ENCODE peak calls at places on chromosomes 2 and 18, in four cellular contexts. Y is IMR-90, F is fibroblast of lung, M is HCT116. E is an unnamed sample.

GRCh38 chr18:27839141-27839540 is 337.8 kb downstream of the CDH2 start:
- DNase-seq in Y (peak; percentile 66), F (peak; percentile 98), M (no peak), E (peak; percentile 76)

GRCh38 chr2:65366595-65367125 is 65.7 kb downstream of the SPRED2 start:
- DNase-seq in Y (peak; percentile 98), F (peak; percentile 97), M (peak; percentile 93), E (peak; percentile 98)

GRCh38 chr2:3490191-3491158 is 28.9 kb downstream of the ADI1 start:
- DNase-seq in Y (no peak), F (no peak), M (no peak), E (no peak)

GRCh38 chr2:33073018-33073417 is 126.3 kb downstream of the LTBP1 start:
- DNase-seq in Y (peak; percentile 33), F (peak; percentile 38), M (no peak), E (peak; percentile 47)

GRCh38 chr2:236525416-236525997 is 44.1 kb upstream of the ACKR3 start:
- DNase-seq in Y (no peak), F (peak; percentile 56), M (no peak), E (peak; percentile 55)

GRCh38 chr2:106117882-106118684 is 76.0 kb downstream of the UXS1 start:
- DNase-seq in Y (no peak), F (peak; percentile 24), M (no peak), E (no peak)

GRCh38 chr2:200422532-200423262 is 87.2 kb downstream of the KCTD18 start:
- DNase-seq in Y (no peak), F (no peak), M (no peak), E (peak; percentile 48)

GRCh38 chr18:10131036-10131774 is 217.4 kb downstream of the VAPA start:
- DNase-seq in Y (no peak), F (no peak), M (no peak), E (no peak)

GRCh38 chr2:189037518-189037917 is 63.3 kb downstream of the COL3A1 start:
- DNase-seq in Y (peak; percentile 59), F (peak; percentile 65), M (no peak), E (peak; percentile 68)

GRCh38 chr2:138432971-138433370 is 68.6 kb upstream of the SPOPL start:
- DNase-seq in Y (peak; percentile 45), F (peak; percentile 51), M (no peak), E (peak; percentile 70)

GRCh38 chr2:165793779-165794519 is at the start of gene GALNT3:
- DNase-seq in Y (no peak), F (no peak), M (peak; percentile 64), E (peak; percentile 40)

GRCh38 chr2:98457045-98457696 is 12.5 kb downstream of the INPP4A start:
- DNase-seq in Y (peak; percentile 99), F (peak; percentile 78), M (no peak), E (peak; percentile 95)
- H4K20me1 ChIP-seq in Y (peaks cover 53% of the 10 kb centered on the region), F (no peaks in the 10 kb centered on the region), M (no peaks in the 10 kb centered on the region), E (no peaks in the 10 kb centered on the region)

GRCh38 chr2:234968633-234969328 is 17.0 kb downstream of the SH3BP4 start:
- DNase-seq in Y (no peak), F (no peak), M (no peak), E (no peak)

GRCh38 chr2:234967874-234968208 is 16.0 kb downstream of the SH3BP4 start:
- DNase-seq in Y (no peak), F (no peak), M (no peak), E (no peak)

GRCh38 chr2:234970467-234970866 is 18.6 kb downstream of the SH3BP4 start:
- DNase-seq in Y (peak; percentile 53), F (peak; percentile 91), M (no peak), E (peak; percentile 63)

GRCh38 chr2:234971494-234971893 is 19.7 kb downstream of the SH3BP4 start:
- DNase-seq in Y (no peak), F (no peak), M (no peak), E (no peak)

GRCh38 chr2:234969329-234970157 is 17.7 kb downstream of the SH3BP4 start:
- DNase-seq in Y (no peak), F (no peak), M (no peak), E (peak; percentile 34)
- H4K20me1 ChIP-seq in Y (peaks cover 98% of the 10 kb centered on the region), F (no peaks in the 10 kb centered on the region), M (peaks cover 6% of the 10 kb centered on the region), E (peaks cover 28% of the 10 kb centered on the region)

GRCh38 chr2:101733257-101733993 is 35.9 kb downstream of the MAP4K4 start:
- DNase-seq in Y (no peak), F (no peak), M (no peak), E (no peak)
- H4K20me1 ChIP-seq in Y (peaks cover 94% of the 10 kb centered on the region), F (peaks cover 4% of the 10 kb centered on the region), M (no peaks in the 10 kb centered on the region), E (peaks cover 28% of the 10 kb centered on the region)

GRCh38 chr18:8833480-8833879 is 128.1 kb downstream of the MTCL1 start:
- DNase-seq in Y (no peak), F (no peak), M (no peak), E (no peak)

GRCh38 chr18:8828798-8829197 is 123.4 kb downstream of the MTCL1 start:
- DNase-seq in Y (no peak), F (no peak), M (no peak), E (no peak)

GRCh38 chr18:8828300-8828699 is 122.9 kb downstream of the MTCL1 start:
- DNase-seq in Y (no peak), F (no peak), M (no peak), E (no peak)

GRCh38 chr18:8831531-8831930 is 126.2 kb downstream of the MTCL1 start:
- DNase-seq in Y (no peak), F (no peak), M (no peak), E (no peak)

DNA sequence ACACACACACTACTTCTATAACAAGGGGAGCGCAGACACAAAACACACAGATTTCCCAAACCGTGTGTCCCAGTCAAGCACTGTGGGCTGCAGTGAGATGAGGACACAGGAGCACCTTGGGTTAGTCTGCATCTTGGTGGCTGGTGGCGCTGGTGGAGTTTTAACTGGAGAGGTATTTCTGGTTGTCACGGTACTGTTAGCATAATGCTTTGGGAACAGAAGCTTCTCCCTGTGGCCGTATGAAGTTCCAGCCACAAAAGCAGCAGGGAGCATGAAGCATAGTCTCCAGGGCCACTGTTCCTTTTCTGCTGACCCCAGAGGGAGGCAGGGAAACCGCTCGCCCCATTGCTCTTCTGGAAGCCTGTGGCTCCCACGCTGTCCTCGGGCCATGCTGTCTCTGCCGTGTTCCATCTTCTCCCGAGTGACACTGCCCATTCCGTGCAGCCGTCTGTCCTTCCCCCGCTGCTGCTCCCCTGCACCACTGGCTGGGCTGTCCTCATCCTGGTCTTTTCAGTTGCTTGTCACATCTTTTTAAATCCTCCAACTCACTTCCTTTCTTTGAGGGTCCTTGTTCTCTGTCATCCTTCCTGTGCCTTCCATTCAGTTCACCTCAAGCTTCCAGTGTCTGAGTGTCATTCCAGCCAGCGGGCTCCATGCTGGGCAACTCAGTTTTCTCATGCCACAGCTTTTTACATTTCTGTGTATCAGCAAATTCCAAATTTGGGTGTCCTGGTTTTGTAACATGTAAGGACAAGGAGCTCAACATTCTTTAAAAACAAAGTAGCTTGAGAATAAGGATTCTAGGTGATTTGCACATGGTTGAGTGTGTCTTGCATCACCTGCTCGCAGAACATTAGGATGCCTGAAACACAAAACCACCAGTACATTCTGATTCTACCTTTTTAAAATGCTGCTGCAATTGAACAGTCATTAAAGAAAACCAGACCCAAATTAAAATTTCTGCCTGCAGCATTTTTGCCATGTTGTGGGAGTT is 125.0 kb downstream of the MTCL1 start:
- DNase-seq in Y (no peak), F (no peak), M (no peak), E (no peak)
- H4K20me1 ChIP-seq in Y (no peaks in the 10 kb centered on the region), F (no peaks in the 10 kb centered on the region), M (no peaks in the 10 kb centered on the region), E (no peaks in the 10 kb centered on the region)

DNA sequence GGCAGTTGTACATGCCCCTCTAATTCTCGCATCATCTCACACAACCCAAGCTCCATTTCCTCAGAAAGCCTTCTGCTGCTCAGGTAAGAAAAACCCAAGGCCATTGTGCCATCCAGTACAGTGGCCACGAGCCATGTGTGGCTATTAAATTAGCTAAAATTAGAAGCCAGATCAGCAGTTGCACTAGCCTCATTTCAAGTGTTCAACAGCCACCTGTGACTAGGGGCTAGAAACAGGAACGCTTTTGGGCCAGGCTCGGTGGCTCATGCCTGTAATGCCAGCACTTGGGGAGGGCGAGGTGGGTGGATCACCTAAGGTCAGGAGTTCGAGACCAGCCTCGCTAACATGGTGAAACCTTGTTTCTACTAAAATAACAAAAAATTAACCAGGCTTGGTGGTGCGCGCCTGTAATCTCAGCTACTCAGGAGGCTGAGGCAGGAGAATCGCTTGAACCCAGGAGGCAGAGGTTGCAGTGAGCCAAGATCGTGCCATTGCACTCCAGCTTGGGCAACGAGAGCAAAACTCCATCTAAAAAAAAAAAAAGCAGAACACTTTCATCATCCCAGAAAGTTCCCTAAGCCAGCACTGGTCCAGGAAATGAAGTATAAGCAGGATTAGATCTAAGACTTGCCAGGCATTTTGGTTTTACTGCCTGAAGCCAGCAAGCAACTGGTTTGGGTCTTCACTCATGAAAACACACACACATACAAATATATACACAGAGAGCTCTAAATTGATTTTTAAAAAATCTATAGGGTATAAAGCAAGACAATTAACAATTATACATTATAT is 35.7 kb downstream of the ATP8B1 start:
- DNase-seq in Y (no peak), F (no peak), M (no peak), E (peak; percentile 29)
- H4K20me1 ChIP-seq in Y (peaks cover 72% of the 10 kb centered on the region), F (no peaks in the 10 kb centered on the region), M (no peaks in the 10 kb centered on the region), E (no peaks in the 10 kb centered on the region)

DNA sequence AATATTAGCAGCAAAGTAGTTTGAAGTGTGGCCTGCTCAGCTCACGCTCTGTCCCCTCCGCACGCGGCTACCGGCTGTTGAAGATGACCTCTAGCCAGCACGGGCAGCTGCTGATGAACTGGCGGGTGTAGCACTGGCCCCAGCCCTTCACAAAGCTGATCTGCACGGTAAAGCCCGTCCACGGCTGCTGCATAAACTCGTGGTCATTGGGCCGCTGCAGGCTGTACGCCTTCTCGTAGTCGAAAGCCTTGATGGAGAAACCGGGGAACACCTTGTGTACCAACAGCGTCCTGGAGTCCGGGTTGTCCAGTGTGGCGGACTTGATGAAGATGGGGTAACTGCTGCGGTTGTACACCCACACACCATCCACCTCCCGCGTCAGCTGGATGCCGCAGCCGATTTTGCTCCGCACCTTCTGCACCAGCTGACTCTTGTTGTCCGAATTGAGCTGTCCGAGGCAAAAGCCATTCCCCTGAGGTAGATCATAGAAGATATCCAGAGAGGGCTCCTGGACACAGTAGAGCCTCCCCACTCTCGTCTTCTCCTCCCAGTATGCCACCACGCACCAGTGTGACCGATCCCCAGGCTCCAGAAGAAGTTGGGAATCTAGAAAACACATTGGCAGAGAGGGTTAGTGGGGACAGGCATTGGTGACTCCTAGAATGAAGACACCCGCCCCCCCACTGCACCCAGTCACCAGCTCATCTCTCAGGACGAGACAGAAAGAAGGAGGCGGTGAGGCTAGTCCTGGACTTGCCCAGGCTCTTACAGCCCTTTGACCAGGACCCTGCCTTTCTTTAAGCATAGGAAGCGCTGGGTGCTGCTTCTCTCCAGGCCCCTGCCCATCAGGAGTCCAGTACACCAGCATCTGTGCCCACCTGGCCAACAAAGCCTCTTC is 29.2 kb downstream of the SMAD7 start:
- DNase-seq in Y (no peak), F (no peak), M (no peak), E (peak; percentile 56)
- H4K20me1 ChIP-seq in Y (peaks cover 45% of the 10 kb centered on the region), F (no peaks in the 10 kb centered on the region), M (no peaks in the 10 kb centered on the region), E (no peaks in the 10 kb centered on the region)

GRCh38 chr2:54979645-54980044 is 70.6 kb downstream of the RTN4 start:
- DNase-seq in Y (no peak), F (no peak), M (no peak), E (peak; percentile 56)
- H4K20me1 ChIP-seq in Y (peaks cover 96% of the 10 kb centered on the region), F (peaks cover 19% of the 10 kb centered on the region), M (peaks cover 20% of the 10 kb centered on the region), E (peaks cover 53% of the 10 kb centered on the region)

DNA sequence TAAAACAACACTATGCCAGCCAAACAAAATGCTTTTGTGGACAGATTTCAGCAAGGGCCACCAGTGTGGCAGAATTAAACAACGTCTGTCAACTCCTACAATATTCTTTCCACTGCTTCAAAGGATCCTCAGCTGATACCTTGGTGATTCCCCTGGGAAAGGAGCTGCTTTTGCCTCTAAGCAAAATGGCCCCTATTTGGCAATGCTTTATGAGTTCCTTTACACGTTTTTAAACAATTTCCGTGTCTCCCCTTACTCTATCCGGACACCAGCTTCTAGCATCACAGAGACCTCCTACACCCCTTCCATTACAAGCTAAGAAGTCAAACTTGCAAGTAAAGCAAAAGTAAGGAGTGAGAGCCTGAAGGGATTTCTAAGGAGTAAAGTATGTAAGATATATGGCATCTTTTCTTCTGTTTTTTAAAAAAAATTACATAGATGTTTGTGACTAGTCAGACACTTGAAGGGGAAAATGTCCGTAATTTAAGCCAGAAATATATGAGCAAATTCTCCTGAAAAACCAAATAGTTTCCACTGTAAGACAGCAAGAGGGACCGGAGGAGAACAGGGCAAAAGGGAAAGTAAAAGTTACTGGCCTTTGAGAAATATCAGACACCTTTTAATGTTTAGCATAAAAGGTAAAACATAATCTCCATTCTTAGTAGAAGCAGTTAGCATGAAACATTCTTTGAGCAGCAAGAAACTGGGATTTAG is 1.9 kb downstream of the SOS1 start:
- DNase-seq in Y (no peak), F (peak; percentile 16), M (no peak), E (peak; percentile 75)
- H4K20me1 ChIP-seq in Y (peaks cover 34% of the 10 kb centered on the region), F (no peaks in the 10 kb centered on the region), M (no peaks in the 10 kb centered on the region), E (no peaks in the 10 kb centered on the region)

E was measured in GM23248.